ENCODE peak calls at places on chromosomes 1 and 21, in four cellular contexts. D, T, U and Q are unnamed samples.

GRCh38 chr21:45977396-45977795 is 4.2 kb upstream of the COL6A1 start:
- DNase-seq in U (no peak), D (no peak), T (no peak), Q (no peak)

GRCh38 chr1:85339089-85339488 is 62.7 kb upstream of the BCL10 start:
- DNase-seq in U (no peak), D (no peak), T (no peak), Q (no peak)

GRCh38 chr21:27703806-27704205 is 736.9 kb upstream of the ADAMTS5 start:
- DNase-seq in D (peak), T (no peak), U (no peak), Q (no peak)

GRCh38 chr21:39568380-39568779 is 44.4 kb upstream of the B3GALT5 start:
- DNase-seq in U (no peak), D (no peak), T (no peak), Q (no peak)

GRCh38 chr1:1483714-1484113 is 12.1 kb downstream of the ATAD3B start:
- DNase-seq in U (no peak), D (no peak), T (no peak), Q (no peak)

GRCh38 chr1:154575951-154576566 is 8.5 kb downstream of the CHRNB2 start:
- DNase-seq in U (no peak), T (no peak), D (no peak), Q (no peak)

GRCh38 chr1:60598055-60598910 is 484.1 kb upstream of the NFIA start:
- DNase-seq in D (no peak), T (no peak), U (no peak), Q (no peak)

GRCh38 chr1:31926252-31926651 is 11.9 kb downstream of the PTP4A2 start:
- DNase-seq in T (no peak), D (no peak), U (no peak), Q (no peak)

GRCh38 chr1:6962956-6963915 is 178.0 kb downstream of the CAMTA1 start:
- DNase-seq in U (no peak), T (peak), D (no peak), Q (no peak)

GRCh38 chr1:181073638-181074037 is 14.9 kb upstream of the IER5 start:
- DNase-seq in T (no peak), D (no peak), U (no peak), Q (no peak)

GRCh38 chr1:185720633-185721272 is 13.4 kb upstream of the HMCN1 start:
- DNase-seq in T (no peak), D (no peak), U (no peak), Q (no peak)